ENCODE peak calls at places on chromosome X, in five cellular contexts. One of them, this sample, is unnamed.

GRCh38 chrX:108397627-108398392 is 40.4 kb downstream of the COL4A6 start:
- DNase-seq in HTR-8/SVneo: no peak
- DNase-seq in CD8-positive, alpha-beta T cell: no peak
- DNase-seq in Kasumi-1: no peak
- DNase-seq in MCF 10A: peak
- DNase-seq in this sample: no peak

GRCh38 chrX:41923925-41924693 is 755 bp upstream of the CASK start:
- DNase-seq in HTR-8/SVneo: no peak
- DNase-seq in CD8-positive, alpha-beta T cell: no peak
- DNase-seq in Kasumi-1: peak
- DNase-seq in MCF 10A: peak
- DNase-seq in this sample: no peak

GRCh38 chrX:21394792-21395191 is 20.6 kb downstream of the CNKSR2 start:
- DNase-seq in HTR-8/SVneo: no peak
- DNase-seq in CD8-positive, alpha-beta T cell: no peak
- DNase-seq in Kasumi-1: no peak
- DNase-seq in MCF 10A: no peak
- DNase-seq in this sample: no peak

GRCh38 chrX:120015145-120016067 is 62.1 kb downstream of the RHOXF2B start:
- DNase-seq in HTR-8/SVneo: no peak
- DNase-seq in CD8-positive, alpha-beta T cell: no peak
- DNase-seq in Kasumi-1: no peak
- DNase-seq in MCF 10A: no peak
- DNase-seq in this sample: no peak

GRCh38 chrX:22689290-22689689 is 310.5 kb upstream of the DDX53 start:
- DNase-seq in HTR-8/SVneo: no peak
- DNase-seq in CD8-positive, alpha-beta T cell: no peak
- DNase-seq in Kasumi-1: no peak
- DNase-seq in MCF 10A: no peak
- DNase-seq in this sample: no peak

GRCh38 chrX:17584248-17584681 is 153.0 kb upstream of the SCML1 start:
- DNase-seq in HTR-8/SVneo: no peak
- DNase-seq in CD8-positive, alpha-beta T cell: no peak
- DNase-seq in Kasumi-1: no peak
- DNase-seq in MCF 10A: no peak
- DNase-seq in this sample: no peak

GRCh38 chrX:40009890-40010289 is 87.9 kb downstream of the BCOR start:
- DNase-seq in HTR-8/SVneo: no peak
- DNase-seq in CD8-positive, alpha-beta T cell: no peak
- DNase-seq in Kasumi-1: no peak
- DNase-seq in MCF 10A: no peak
- DNase-seq in this sample: no peak

GRCh38 chrX:50068293-50068568 is 132.6 kb downstream of the AKAP4 start:
- DNase-seq in HTR-8/SVneo: no peak
- DNase-seq in CD8-positive, alpha-beta T cell: no peak
- DNase-seq in Kasumi-1: no peak
- DNase-seq in MCF 10A: no peak
- DNase-seq in this sample: no peak

GRCh38 chrX:48694776-48695523 is 1.6 kb upstream of the SUV39H1 start:
- DNase-seq in HTR-8/SVneo: no peak
- DNase-seq in CD8-positive, alpha-beta T cell: no peak
- DNase-seq in Kasumi-1: no peak
- DNase-seq in MCF 10A: no peak
- DNase-seq in this sample: no peak

GRCh38 chrX:112163916-112164315 is 81.3 kb upstream of the TRPC5 start:
- DNase-seq in HTR-8/SVneo: no peak
- DNase-seq in CD8-positive, alpha-beta T cell: no peak
- DNase-seq in Kasumi-1: no peak
- DNase-seq in MCF 10A: peak
- DNase-seq in this sample: no peak

This sample was measured in Karpas-422.